ENCODE peak calls at places on chromosomes 2 and 18, in seven cellular contexts. P, S, F, N, H, Y and U are unnamed samples.

GRCh38 chr2:146317959-146318358 is 1526.9 kb upstream of the ACVR2A start:
- DNase-seq in P (no peak), S (no peak), F (no peak), N (no peak), H (no peak), Y (no peak), U (no peak)

GRCh38 chr18:392926-393325 is 107.6 kb downstream of the COLEC12 start:
- DNase-seq in P (no peak), S (no peak), F (no peak), N (no peak), H (no peak), Y (no peak), U (no peak)

GRCh38 chr18:27121108-27121507 is 64.0 kb downstream of the CHST9 start:
- DNase-seq in P (no peak), S (no peak), F (no peak), N (no peak), H (no peak), Y (no peak), U (no peak)

GRCh38 chr2:103616891-103617290 is 855.1 kb downstream of the TMEM182 start:
- DNase-seq in P (no peak), S (no peak), F (no peak), N (no peak), H (no peak), Y (no peak), U (no peak)

GRCh38 chr2:239663364-239663924 is 262.6 kb upstream of the HDAC4 start:
- DNase-seq in P (no peak), S (no peak), F (peak), N (no peak), H (no peak), Y (no peak), U (no peak)

GRCh38 chr18:159037-159652 is 788 bp downstream of the USP14 start:
- DNase-seq in P (peak), S (peak), F (no peak), N (no peak), H (no peak), Y (peak), U (no peak)

GRCh38 chr18:985301-985700 is 80.6 kb downstream of the ADCYAP1 start:
- DNase-seq in P (peak), S (no peak), F (no peak), N (peak), H (no peak), Y (no peak), U (no peak)

GRCh38 chr2:10544252-10544651 is 96.1 kb upstream of the ODC1 start:
- DNase-seq in P (no peak), S (no peak), F (peak), N (no peak), H (no peak), Y (peak), U (no peak)

GRCh38 chr18:32289480-32290075 is 99.7 kb downstream of the MEP1B start:
- DNase-seq in P (peak), S (peak), F (no peak), N (peak), H (peak), Y (peak), U (no peak)

GRCh38 chr2:146374505-146374904 is 1470.3 kb upstream of the ACVR2A start:
- DNase-seq in P (no peak), S (no peak), F (no peak), N (no peak), H (no peak), Y (no peak), U (no peak)

GRCh38 chr2:197107291-197108269 is 181.1 kb upstream of the PGAP1 start:
- DNase-seq in P (peak), S (no peak), F (no peak), N (no peak), H (peak), Y (no peak), U (no peak)

GRCh38 chr2:37635359-37636208 is 35.9 kb downstream of the CDC42EP3 start:
- DNase-seq in P (no peak), S (peak), F (no peak), N (no peak), H (peak), Y (peak), U (no peak)

GRCh38 chr2:53545159-53546055 is 222.2 kb upstream of the CHAC2 start:
- DNase-seq in P (no peak), S (peak), F (peak), N (no peak), H (no peak), Y (no peak), U (no peak)

GRCh38 chr2:108898315-108899082 is 90.5 kb downstream of the EDAR start:
- DNase-seq in P (no peak), S (no peak), F (no peak), N (no peak), H (no peak), Y (no peak), U (no peak)

GRCh38 chr2:152396763-152397162 is 61.8 kb downstream of the FMNL2 start:
- DNase-seq in P (no peak), S (no peak), F (no peak), N (no peak), H (no peak), Y (no peak), U (no peak)

GRCh38 chr18:34493566-34494358 is 216.3 kb upstream of the DTNA start:
- DNase-seq in P (peak), S (peak), F (peak), N (peak), H (no peak), Y (no peak), U (peak)

GRCh38 chr2:46914578-46915230 is 902 bp downstream of the MCFD2 start:
- DNase-seq in P (no peak), S (no peak), F (no peak), N (no peak), H (no peak), Y (no peak), U (no peak)

GRCh38 chr18:59835656-59836379 is 64.0 kb upstream of the PMAIP1 start:
- DNase-seq in P (peak), S (no peak), F (peak), N (peak), H (no peak), Y (no peak), U (no peak)

GRCh38 chr2:181258761-181259160 is 198.4 kb upstream of the ITGA4 start:
- DNase-seq in P (no peak), S (no peak), F (no peak), N (no peak), H (no peak), Y (no peak), U (no peak)

GRCh38 chr18:62634471-62634870 is 80.9 kb upstream of the PHLPP1 start:
- DNase-seq in P (no peak), S (no peak), F (no peak), N (no peak), H (no peak), Y (no peak), U (no peak)

GRCh38 chr2:232512557-232512956 is 7.6 kb upstream of the PRSS56 start:
- DNase-seq in P (peak), S (no peak), F (no peak), N (peak), H (no peak), Y (no peak), U (no peak)

GRCh38 chr18:50651334-50651733 is 91.4 kb downstream of the MAPK4 start:
- DNase-seq in P (no peak), S (no peak), F (no peak), N (no peak), H (no peak), Y (no peak), U (no peak)

GRCh38 chr2:219173176-219173575 is 3.3 kb upstream of the SLC23A3 start:
- DNase-seq in P (no peak), S (no peak), F (peak), N (no peak), H (no peak), Y (no peak), U (no peak)

GRCh38 chr2:125745514-125745913 is 910.4 kb upstream of the GYPC start:
- DNase-seq in P (peak), S (peak), F (peak), N (peak), H (no peak), Y (no peak), U (peak)

GRCh38 chr2:165408191-165408590 is 61.3 kb upstream of the CSRNP3 start:
- DNase-seq in P (no peak), S (no peak), F (no peak), N (no peak), H (no peak), Y (no peak), U (no peak)

GRCh38 chr18:63681449-63682381 is 20.0 kb upstream of the SERPINB3 start:
- DNase-seq in P (peak), S (no peak), F (no peak), N (no peak), H (no peak), Y (no peak), U (no peak)